ENCODE peak calls at places on chromosomes 3 and 15, in six cellular contexts. M is lower leg skin, Z is ACHN, A is HCT116, S is T-helper 2 cell, X is heart left ventricle. E is an unnamed sample.

GRCh38 chr3:37571269-37571668 is 290.4 kb upstream of the CTDSPL start:
- DNase-seq in M (no peak), X (no peak), A (no peak), Z (no peak), S (no peak), E (no peak)

GRCh38 chr3:128908951-128909350 is 29.5 kb downstream of the ACAD9 start:
- DNase-seq in Z (no peak), S (no peak), A (no peak), X (no peak), M (peak; percentile 68), E (no peak)

GRCh38 chr3:99355465-99355864 is 282.9 kb upstream of the COL8A1 start:
- DNase-seq in X (no peak), Z (no peak), M (no peak), S (no peak), A (no peak), E (no peak)

GRCh38 chr3:123632161-123632655 is 47.4 kb upstream of the HACD2 start:
- DNase-seq in M (no peak), Z (no peak), X (no peak), A (no peak), S (no peak), E (no peak)

GRCh38 chr15:33242165-33242564 is 47.7 kb upstream of the FMN1 start:
- DNase-seq in Z (peak; percentile 86), A (no peak), M (no peak), X (no peak), S (no peak), E (no peak)

GRCh38 chr3:156483002-156483401 is 71.9 kb downstream of the SSR3 start:
- DNase-seq in Z (no peak), X (no peak), M (no peak), S (no peak), A (no peak), E (no peak)

GRCh38 chr3:4979401-4980228 is at the start of gene BHLHE40:
- DNase-seq in Z (no peak), M (no peak), X (no peak), S (no peak), A (no peak), E (no peak)

GRCh38 chr3:29346828-29347227 is 66.0 kb downstream of the RBMS3 start:
- DNase-seq in A (no peak), X (no peak), Z (peak; percentile 39), M (no peak), S (no peak), E (no peak)

GRCh38 chr3:54146383-54147239 is 24.3 kb downstream of the CACNA2D3 start:
- DNase-seq in M (no peak), Z (peak; percentile 59), A (peak; percentile 4), S (no peak), X (peak; percentile 56), E (peak; percentile 1)

GRCh38 chr3:46717447-46718231 is at the start of gene PRSS50:
- DNase-seq in X (no peak), Z (peak; percentile 6), A (no peak), S (no peak), M (peak; percentile 82), E (no peak)

GRCh38 chr3:45010718-45011355 is 15.3 kb upstream of the CLEC3B start:
- DNase-seq in A (no peak), M (no peak), X (no peak), S (no peak), Z (peak; percentile 83), E (no peak)

GRCh38 chr3:160611141-160611540 is 45.8 kb upstream of the KPNA4 start:
- DNase-seq in Z (no peak), S (no peak), M (no peak), A (no peak), X (no peak), E (no peak)

GRCh38 chr15:90829942-90830440 is 38.4 kb upstream of the FURIN start:
- DNase-seq in M (no peak), S (no peak), X (peak; percentile 50), A (no peak), Z (no peak), E (no peak)

GRCh38 chr15:99054892-99055291 is 47.3 kb upstream of the PGPEP1L start:
- DNase-seq in S (no peak), M (no peak), Z (no peak), A (no peak), X (no peak), E (no peak)

GRCh38 chr15:25710184-25710583 is 152.9 kb downstream of the ATP10A start:
- DNase-seq in X (peak; percentile 47), M (no peak), Z (peak; percentile 42), A (no peak), S (no peak), E (no peak)

E was measured in SW 1271.